ENCODE peak calls at places on chromosome X, in ten cellular contexts. O is foreskin keratinocyte; A is ureter; Q is mammary epithelial cell; F is CD8-positive, alpha-beta memory T cell; P is HFFc6; G is non-pigmented ciliary epithelial cell; Z is kidney tubule cell; C is activated T-cell treated with anti-CD3 and anti-CD28 coated beads, Interleukin-2, amount 50 U/mL, for 72 hours; K is GM04503. V is an unnamed sample.

GRCh38 chrX:105647749-105648148 is 174.6 kb upstream of the NRK start:
- DNase-seq in O (peak), A (no peak), Q (peak), F (no peak), P (no peak), G (no peak), Z (no peak), C (no peak), K (no peak), V (no peak)

GRCh38 chrX:86369847-86370630 is 221.8 kb downstream of the DACH2 start:
- DNase-seq in O (no peak), A (no peak), Q (no peak), F (no peak), P (no peak), G (no peak), Z (no peak), C (no peak), K (no peak), V (no peak)

GRCh38 chrX:49230500-49231232 is 2.5 kb downstream of the CACNA1F start:
- DNase-seq in O (no peak), A (peak), Q (no peak), F (peak), P (no peak), G (no peak), Z (peak), C (peak), K (no peak), V (peak)

GRCh38 chrX:131840799-131841495 is 182.2 kb upstream of the STK26 start:
- DNase-seq in O (no peak), A (no peak), Q (no peak), F (no peak), P (no peak), G (no peak), Z (no peak), C (no peak), K (no peak), V (no peak)

GRCh38 chrX:65997978-65998717 is 41.7 kb downstream of the VSIG4 start:
- DNase-seq in O (no peak), A (no peak), Q (no peak), F (no peak), P (no peak), G (no peak), Z (no peak), C (no peak), K (no peak), V (no peak)

GRCh38 chrX:45824471-45824870 is 623.8 kb upstream of the DIPK2B start:
- DNase-seq in O (peak), A (peak), Q (peak), F (no peak), P (peak), G (peak), Z (peak), C (peak), K (peak), V (peak)

GRCh38 chrX:16658284-16658683 is 8.3 kb downstream of the S100G start:
- DNase-seq in O (peak), A (no peak), Q (peak), F (no peak), P (no peak), G (no peak), Z (no peak), C (no peak), K (peak), V (no peak)

GRCh38 chrX:151725338-151725614 is 9.3 kb upstream of the CNGA2 start:
- DNase-seq in O (no peak), A (no peak), Q (no peak), F (no peak), P (no peak), G (no peak), Z (no peak), C (no peak), K (no peak), V (no peak)

GRCh38 chrX:116667346-116667745 is 204.6 kb upstream of the CT83 start:
- DNase-seq in O (no peak), A (no peak), Q (no peak), F (no peak), P (no peak), G (no peak), Z (no peak), C (no peak), K (no peak), V (no peak)

GRCh38 chrX:49930046-49930445 is 7.7 kb downstream of the CLCN5 start:
- DNase-seq in O (no peak), A (no peak), Q (no peak), F (no peak), P (no peak), G (no peak), Z (no peak), C (no peak), K (no peak), V (no peak)

GRCh38 chrX:102063445-102064074 is 61.9 kb upstream of the TCEAL2 start:
- DNase-seq in O (no peak), A (no peak), Q (peak), F (no peak), P (no peak), G (no peak), Z (no peak), C (no peak), K (no peak), V (no peak)

GRCh38 chrX:19334945-19335626 is 8.6 kb upstream of the PDHA1 start:
- DNase-seq in O (peak), A (no peak), Q (peak), F (no peak), P (peak), G (no peak), Z (peak), C (peak), K (no peak), V (no peak)

GRCh38 chrX:69321006-69321655 is 155.9 kb upstream of the PJA1 start:
- DNase-seq in O (no peak), A (peak), Q (no peak), F (no peak), P (no peak), G (no peak), Z (no peak), C (no peak), K (no peak), V (no peak)

GRCh38 chrX:138711399-138712347 is at the start of gene FGF13:
- DNase-seq in O (no peak), A (peak), Q (no peak), F (no peak), P (no peak), G (no peak), Z (peak), C (peak), K (no peak), V (peak)

GRCh38 chrX:108347800-108348199 is 90.4 kb downstream of the COL4A6 start:
- DNase-seq in O (no peak), A (no peak), Q (no peak), F (no peak), P (no peak), G (no peak), Z (no peak), C (no peak), K (no peak), V (no peak)

GRCh38 chrX:15356444-15356843 is 21.1 kb upstream of the PIGA start:
- DNase-seq in O (no peak), A (no peak), Q (no peak), F (no peak), P (no peak), G (no peak), Z (no peak), C (no peak), K (no peak), V (no peak)

GRCh38 chrX:47706575-47706974 is 47.6 kb upstream of the UXT start:
- DNase-seq in O (peak), A (no peak), Q (peak), F (no peak), P (peak), G (no peak), Z (no peak), C (no peak), K (no peak), V (no peak)

V was measured in Caki2.